ENCODE peak calls at places on chromosomes 13 and 19, in seven cellular contexts. N is SK-N-SH, J is H1, H is K562, F is HCT116, X is GM12878, M is HepG2. A is an unnamed sample.

GRCh38 chr13:34357435-34358232 is 539.7 kb downstream of the RFC3 start:
- DNase-seq in N (no peak), J (no peak), H (no peak), F (no peak), X (no peak), M (no peak), A (no peak)

GRCh38 chr13:66264976-66265375 is 965.2 kb downstream of the PCDH9 start:
- DNase-seq in N (no peak), J (no peak), H (no peak), F (no peak), X (no peak), M (no peak), A (no peak)

GRCh38 chr13:95754069-95754468 is 77.1 kb downstream of the DNAJC3 start:
- DNase-seq in N (no peak), J (no peak), H (no peak), F (no peak), X (no peak), M (no peak), A (no peak)

GRCh38 chr13:102729560-102730275 is 34.9 kb upstream of the METTL21C start:
- DNase-seq in N (no peak), J (no peak), H (no peak), F (no peak), X (no peak), M (no peak), A (no peak)

GRCh38 chr19:46847528-46847927 is 3.1 kb downstream of the AP2S1 start:
- DNase-seq in N (no peak), J (no peak), H (no peak), F (no peak), X (no peak), M (no peak), A (no peak)

GRCh38 chr13:65112123-65113075 is 2117.7 kb downstream of the PCDH9 start:
- DNase-seq in N (no peak), J (no peak), H (no peak), F (no peak), X (no peak), M (no peak), A (no peak)

GRCh38 chr19:58054792-58055482 is 4.1 kb upstream of the ZNF135 start:
- DNase-seq in N (no peak), J (no peak), H (no peak), F (no peak), X (no peak), M (no peak), A (no peak)

GRCh38 chr13:113122571-113123225 is at the start of gene F10:
- DNase-seq in N (peak; percentile 96), J (no peak), H (peak; percentile 64), F (peak; percentile 50), X (no peak), M (peak; percentile 95), A (no peak)

GRCh38 chr19:2371656-2372055 is 11.6 kb downstream of the TMPRSS9 start:
- DNase-seq in N (no peak), J (no peak), H (no peak), F (no peak), X (no peak), M (no peak), A (no peak)

GRCh38 chr19:14427461-14427860 is 5.6 kb upstream of the PKN1 start:
- DNase-seq in N (no peak), J (no peak), H (no peak), F (no peak), X (no peak), M (no peak), A (no peak)

GRCh38 chr19:18306903-18307681 is 15.8 kb downstream of the LSM4 start:
- DNase-seq in N (peak; percentile 11), J (no peak), H (no peak), F (no peak), X (no peak), M (no peak), A (no peak)

GRCh38 chr13:49443327-49443688 is 556 bp downstream of the CAB39L start:
- DNase-seq in N (peak; percentile 42), J (no peak), H (no peak), F (no peak), X (no peak), M (peak; percentile 40), A (no peak)

GRCh38 chr13:43405457-43405856 is 381.3 kb downstream of the ENOX1 start:
- DNase-seq in N (no peak), J (no peak), H (no peak), F (no peak), X (no peak), M (no peak), A (no peak)

GRCh38 chr13:97359181-97360057 is 74.5 kb upstream of the RAP2A start:
- DNase-seq in N (peak; percentile 66), J (no peak), H (peak; percentile 42), F (peak; percentile 44), X (no peak), M (peak; percentile 73), A (peak; percentile 68)

GRCh38 chr19:1265611-1266115 is 3.5 kb upstream of the CIRBP start:
- DNase-seq in N (no peak), J (no peak), H (no peak), F (no peak), X (no peak), M (no peak), A (no peak)

GRCh38 chr19:2424686-2425621 is 2.4 kb downstream of the TIMM13 start:
- DNase-seq in N (peak; percentile 80), J (peak; percentile 67), H (peak; percentile 29), F (no peak), X (no peak), M (no peak), A (no peak)

GRCh38 chr13:59776924-59777690 is 386.6 kb downstream of the DIAPH3 start:
- DNase-seq in N (no peak), J (no peak), H (no peak), F (no peak), X (peak; percentile 17), M (no peak), A (no peak)

GRCh38 chr13:41458187-41458938 is 1.0 kb downstream of the RGCC start:
- DNase-seq in N (peak; percentile 56), J (no peak), H (peak; percentile 24), F (no peak), X (no peak), M (no peak), A (no peak)

GRCh38 chr19:2670217-2670616 is 32.3 kb downstream of the GNG7 start:
- DNase-seq in N (no peak), J (no peak), H (no peak), F (no peak), X (no peak), M (no peak), A (no peak)

GRCh38 chr19:42561512-42561911 is 33.2 kb downstream of the CEACAM8 start:
- DNase-seq in N (no peak), J (no peak), H (no peak), F (no peak), X (no peak), M (no peak), A (no peak)

GRCh38 chr19:1249298-1249989 is 1.1 kb downstream of the MIDN start:
- DNase-seq in N (peak; percentile 92), J (no peak), H (peak; percentile 71), F (peak; percentile 89), X (no peak), M (peak; percentile 89), A (peak; percentile 95)

DNA sequence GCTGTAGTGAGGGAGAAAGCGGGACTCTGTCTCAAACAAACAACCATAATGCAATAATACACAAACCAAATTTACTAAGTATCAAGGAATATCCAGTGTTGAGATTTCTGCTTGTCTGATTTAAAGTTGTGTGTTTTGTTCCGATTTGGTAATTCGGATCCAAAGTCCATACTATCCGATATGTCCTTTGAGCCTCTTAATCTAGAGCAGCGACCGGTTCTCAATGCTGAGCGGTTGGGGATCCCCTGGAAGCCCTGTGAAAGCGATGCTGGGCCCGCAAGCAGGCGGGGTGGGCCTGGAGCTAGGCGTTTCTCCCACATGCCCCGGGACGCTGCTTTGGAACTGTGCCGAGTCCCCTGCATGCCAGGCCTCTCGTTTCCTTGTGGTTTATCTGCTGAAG is 20.2 kb downstream of the C19orf44 start:
- DNase-seq in N (no peak), J (no peak), H (no peak), F (no peak), X (no peak), M (no peak), A (no peak)
- TF ChIP-seq JUND in N (no peak), J (no peak), H (no peak), F (no peak), X (no peak), M (no peak), A (no peak)

GRCh38 chr19:10518444-10519361 is 1.5 kb upstream of the S1PR5 start:
- DNase-seq in N (peak; percentile 51), J (no peak), H (no peak), F (no peak), X (no peak), M (no peak), A (no peak)
- TF ChIP-seq JUND in N (no peak), J (no peak), H (no peak), F (no peak), X (no peak), M (no peak), A (no peak)

DNA sequence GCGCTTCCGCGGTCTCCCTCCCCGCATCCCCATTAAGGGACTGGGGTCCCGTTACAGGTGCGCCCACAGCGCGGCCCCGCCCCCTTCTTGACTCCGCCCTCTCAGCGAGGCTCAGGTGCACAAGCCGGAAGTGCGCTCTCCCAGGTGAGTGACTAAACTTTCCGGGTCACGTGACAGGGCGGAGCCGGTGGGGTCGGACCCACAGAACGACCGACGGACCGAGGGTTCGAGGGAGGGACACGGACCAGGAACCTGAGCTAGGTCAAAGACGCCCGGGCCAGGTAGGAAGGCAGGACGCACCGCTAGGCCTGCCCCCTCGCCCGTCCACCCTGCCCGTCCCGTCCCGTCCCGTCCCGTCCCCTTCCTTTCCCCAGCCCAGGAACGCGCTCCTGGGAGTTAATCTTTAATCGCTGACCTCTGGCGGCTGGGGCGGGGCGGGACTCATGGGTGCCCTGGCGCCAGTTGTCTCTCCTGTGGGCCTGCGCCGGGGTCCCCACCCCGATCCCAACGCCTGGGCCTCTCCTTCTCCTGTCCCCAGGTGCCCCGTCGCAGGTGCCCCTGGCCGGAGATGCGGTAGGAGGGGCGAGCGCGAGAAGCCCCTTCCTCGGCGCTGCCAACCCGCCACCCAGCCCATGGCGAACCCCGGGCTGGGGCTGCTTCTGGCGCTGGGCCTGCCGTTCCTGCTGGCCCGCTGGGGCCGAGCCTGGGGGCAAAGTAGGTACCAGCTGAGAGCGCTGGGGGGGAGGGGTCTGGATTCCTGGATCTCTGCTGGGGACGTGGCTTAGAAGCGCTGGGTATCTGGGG is at the start of gene CRB3:
- DNase-seq in N (no peak), J (peak; percentile 80), H (no peak), F (peak; percentile 80), X (no peak), M (peak; percentile 73), A (peak; percentile 93)
- TF ChIP-seq JUND in N (no peak), J (no peak), H (no peak), F (no peak), X (no peak), M (no peak), A (no peak)

GRCh38 chr19:38526430-38526829 is 91.3 kb downstream of the MAP4K1 start:
- DNase-seq in N (no peak), J (no peak), H (no peak), F (no peak), X (no peak), M (no peak), A (no peak)

GRCh38 chr19:38523319-38523718 is 89.8 kb downstream of the RYR1 start:
- DNase-seq in N (no peak), J (no peak), H (no peak), F (no peak), X (no peak), M (no peak), A (no peak)

GRCh38 chr19:38524994-38525634 is 91.6 kb downstream of the RYR1 start:
- DNase-seq in N (no peak), J (no peak), H (no peak), F (no peak), X (no peak), M (no peak), A (no peak)

GRCh38 chr19:38522915-38523314 is 89.4 kb downstream of the RYR1 start:
- DNase-seq in N (no peak), J (no peak), H (no peak), F (no peak), X (no peak), M (no peak), A (no peak)

GRCh38 chr19:38524369-38524768 is 90.9 kb downstream of the RYR1 start:
- DNase-seq in N (no peak), J (no peak), H (no peak), F (no peak), X (no peak), M (no peak), A (no peak)
- TF ChIP-seq JUND in N (no peak), J (no peak), H (no peak), F (no peak), X (no peak), M (no peak), A (no peak)